ENCODE peak calls at places on chromosomes 12 and 14, in five cellular contexts. I is CD8-positive, alpha-beta T cell; O is retina; T is BE2C; D is foreskin fibroblast. W is an unnamed sample.

GRCh38 chr14:85934123-85934885 is 404.4 kb downstream of the FLRT2 start:
- DNase-seq in I (peak), T (peak), D (no peak), O (no peak), W (no peak)

GRCh38 chr12:78916845-78917480 is 52.4 kb downstream of the SYT1 start:
- DNase-seq in I (no peak), D (no peak), T (no peak), O (no peak), W (no peak)

GRCh38 chr12:46267618-46268348 is 1.1 kb downstream of the SLC38A1 start:
- DNase-seq in T (no peak), I (peak), D (peak), O (peak), W (no peak)

GRCh38 chr14:22465201-22465835 is 123.7 kb downstream of the DAD1 start:
- DNase-seq in D (peak), O (no peak), T (no peak), I (no peak), W (no peak)

GRCh38 chr12:131989021-131989420 is 39.3 kb downstream of the EP400 start:
- DNase-seq in T (no peak), D (no peak), O (peak), I (no peak), W (no peak)

GRCh38 chr14:77790566-77791224 is 9.2 kb upstream of the ADCK1 start:
- DNase-seq in T (no peak), O (peak), I (no peak), D (no peak), W (no peak)

GRCh38 chr12:116257213-116257612 is 20.3 kb downstream of the MED13L start:
- DNase-seq in O (no peak), T (no peak), I (no peak), D (no peak), W (peak)

GRCh38 chr12:52486166-52487105 is 6.6 kb downstream of the KRT6A start:
- DNase-seq in T (no peak), O (no peak), I (no peak), D (no peak), W (no peak)

GRCh38 chr12:1840981-1841425 is 20.6 kb downstream of the LRTM2 start:
- DNase-seq in I (no peak), O (peak), D (no peak), T (no peak), W (no peak)

GRCh38 chr14:88233915-88234314 is 89.2 kb downstream of the KCNK10 start:
- DNase-seq in D (no peak), I (no peak), T (peak), O (peak), W (peak)

GRCh38 chr12:60035835-60036234 is 440.0 kb downstream of the SLC16A7 start:
- DNase-seq in I (no peak), O (no peak), D (peak), T (no peak), W (no peak)

GRCh38 chr12:49357099-49357678 is 10.1 kb upstream of the SPATS2 start:
- DNase-seq in O (no peak), T (no peak), I (no peak), D (peak), W (no peak)

GRCh38 chr12:69252033-69252432 is 12.7 kb downstream of the CPSF6 start:
- DNase-seq in T (no peak), O (no peak), I (no peak), D (no peak), W (no peak)

GRCh38 chr14:104864267-104865068 is 600 bp upstream of the CEP170B start:
- DNase-seq in I (no peak), D (no peak), O (peak), T (peak), W (no peak)

GRCh38 chr14:59118171-59118570 is 70.3 kb upstream of the DAAM1 start:
- DNase-seq in O (no peak), D (no peak), T (no peak), I (no peak), W (no peak)

GRCh38 chr14:92844220-92844619 is 50.1 kb downstream of the GOLGA5 start:
- DNase-seq in I (no peak), D (peak), O (no peak), T (no peak), W (no peak)

GRCh38 chr12:3237154-3237520 is 160.0 kb downstream of the TSPAN9 start:
- DNase-seq in T (no peak), O (no peak), I (no peak), D (no peak), W (no peak)

GRCh38 chr12:64976131-64976530 is 145.0 kb downstream of the WIF1 start:
- DNase-seq in D (no peak), I (no peak), O (no peak), T (no peak), W (no peak)

GRCh38 chr14:91945776-91946305 is 1.7 kb downstream of the FBLN5 start:
- DNase-seq in T (no peak), D (no peak), O (no peak), I (no peak), W (no peak)

GRCh38 chr12:4588916-4589315 is 26.9 kb downstream of the DYRK4 start:
- DNase-seq in O (no peak), T (no peak), I (no peak), D (no peak), W (no peak)

GRCh38 chr12:127489055-127489454 is 777.9 kb upstream of the TMEM132C start:
- DNase-seq in D (no peak), T (no peak), O (no peak), I (no peak), W (no peak)

GRCh38 chr12:12819752-12820311 is 6.7 kb downstream of the DDX47 start:
- DNase-seq in D (peak), T (no peak), O (no peak), I (no peak), W (no peak)

GRCh38 chr12:11753151-11753501 is 103.7 kb downstream of the ETV6 start:
- DNase-seq in T (no peak), I (no peak), O (no peak), D (no peak), W (no peak)

GRCh38 chr12:82708056-82708455 is 21.4 kb downstream of the TMTC2 start:
- DNase-seq in D (no peak), T (peak), I (no peak), O (no peak), W (peak)

GRCh38 chr12:1920436-1920835 is 2.0 kb upstream of the CACNA2D4 start:
- DNase-seq in I (no peak), T (no peak), D (no peak), O (no peak), W (no peak)

GRCh38 chr12:120242275-120242799 is 23.2 kb downstream of the PXN start:
- DNase-seq in T (no peak), D (no peak), I (no peak), O (no peak), W (no peak)

GRCh38 chr14:76456200-76456599 is 80.3 kb downstream of the ESRRB start:
- DNase-seq in I (no peak), T (peak), D (no peak), O (no peak), W (peak)

GRCh38 chr14:89504602-89505320 is 87.7 kb upstream of the FOXN3 start:
- DNase-seq in O (no peak), T (no peak), D (peak), I (no peak), W (no peak)

GRCh38 chr12:90004319-90005074 is 295.9 kb upstream of the ATP2B1 start:
- DNase-seq in T (no peak), I (no peak), O (no peak), D (no peak), W (peak)

GRCh38 chr12:52151859-52152783 is 39.7 kb downstream of the KRT80 start:
- DNase-seq in D (peak), O (peak), I (peak), T (peak), W (no peak)

GRCh38 chr12:96141216-96141944 is 52.8 kb upstream of the ELK3 start:
- DNase-seq in O (no peak), I (no peak), T (no peak), D (peak), W (no peak)

W was measured in SK-N-DZ.